ENCODE peak calls at places on chromosomes 3 and 15, in four cellular contexts. N is stomach, O is cardiac muscle cell, P is fibroblast of lung. T is an unnamed sample. For H3K27me3, the result is how much of the 10 kb centered on the place peaks cover.

GRCh38 chr3:126555795-126556636 is 2.7 kb downstream of the C3orf22 start:
- DNase-seq in N (peak), O (no peak), P (no peak), T (no peak)

GRCh38 chr3:18438586-18438985 is 13.4 kb upstream of the SATB1 start:
- DNase-seq in N (no peak), O (no peak), P (no peak), T (no peak)

GRCh38 chr3:114402852-114403251 is 109.0 kb downstream of the TIGIT start:
- DNase-seq in N (no peak), O (no peak), P (no peak), T (no peak)

GRCh38 chr3:67642190-67642589 is 12.2 kb downstream of the SUCLG2 start:
- DNase-seq in N (no peak), O (no peak), P (no peak), T (no peak)

GRCh38 chr3:139117883-139118760 is 73.4 kb upstream of the PRR23C start:
- DNase-seq in N (no peak), O (no peak), P (no peak), T (no peak)

GRCh38 chr15:39327005-39327725 is 253.7 kb upstream of the THBS1 start:
- DNase-seq in N (no peak), O (no peak), P (no peak), T (no peak)

GRCh38 chr3:76369170-76369569 is 583.8 kb upstream of the ZNF717 start:
- DNase-seq in N (no peak), O (no peak), P (peak), T (no peak)

GRCh38 chr15:66702770-66703539 is 919 bp downstream of the SMAD6 start:
- DNase-seq in N (peak), O (peak), P (no peak), T (no peak)

GRCh38 chr15:61364871-61365270 is 135.8 kb upstream of the RORA start:
- DNase-seq in N (no peak), O (peak), P (no peak), T (no peak)

GRCh38 chr15:94968133-94968532 is 736.8 kb downstream of the MCTP2 start:
- DNase-seq in N (no peak), O (no peak), P (no peak), T (no peak)

GRCh38 chr3:186413615-186414415 is 51.8 kb upstream of the DGKG start:
- DNase-seq in N (peak), O (peak), P (peak), T (no peak)

GRCh38 chr3:189806171-189806951 is 175.2 kb downstream of the TP63 start:
- DNase-seq in N (no peak), O (peak), P (no peak), T (no peak)

GRCh38 chr15:61201322-61201721 is 27.8 kb downstream of the RORA start:
- DNase-seq in N (no peak), O (no peak), P (no peak), T (no peak)

GRCh38 chr3:66472313-66473134 is 28.3 kb downstream of the LRIG1 start:
- DNase-seq in N (no peak), O (no peak), P (peak), T (no peak)

GRCh38 chr3:37993811-37994638 is 3.4 kb downstream of the VILL start:
- DNase-seq in N (peak), O (no peak), P (peak), T (no peak)

GRCh38 chr3:161567962-161568361 is 71.4 kb downstream of the OTOL1 start:
- DNase-seq in N (no peak), O (no peak), P (peak), T (peak)

GRCh38 chr15:37125143-37125542 is 24.8 kb upstream of the MEIS2 start:
- DNase-seq in N (no peak), O (no peak), P (peak), T (no peak)

GRCh38 chr15:79025802-79026201 is 64.8 kb downstream of the RASGRF1 start:
- DNase-seq in N (no peak), O (no peak), P (no peak), T (no peak)

GRCh38 chr15:40322531-40323238 is 807 bp upstream of the INAFM2 start:
- DNase-seq in N (no peak), O (peak), P (no peak), T (no peak)

GRCh38 chr15:85770014-85770721 is 24.6 kb downstream of the KLHL25 start:
- DNase-seq in N (no peak), O (no peak), P (no peak), T (no peak)

GRCh38 chr15:48120751-48121150 is at the start of gene SLC24A5:
- DNase-seq in N (no peak), O (no peak), P (no peak), T (no peak)

GRCh38 chr3:126340081-126340511 is 17.1 kb downstream of the KLF15 start:
- DNase-seq in N (peak), O (no peak), P (peak), T (no peak)

GRCh38 chr3:8741581-8742355 is 8.2 kb downstream of the CAV3 start:
- DNase-seq in N (no peak), O (peak), P (peak), T (peak)

GRCh38 chr3:148957586-148957985 is 33.8 kb upstream of the GYG1 start:
- DNase-seq in N (no peak), O (peak), P (no peak), T (no peak)

GRCh38 chr3:108471346-108471935 is 39.0 kb downstream of the MYH15 start:
- DNase-seq in N (no peak), O (no peak), P (peak), T (no peak)

GRCh38 chr3:45055411-45056143 is 29.5 kb downstream of the CLEC3B start:
- DNase-seq in N (no peak), O (peak), P (peak), T (peak)

GRCh38 chr3:186869253-186870235 is 27.0 kb downstream of the ADIPOQ start:
- DNase-seq in N (no peak), O (no peak), P (no peak), T (no peak)

GRCh38 chr15:74209997-74210573 is 7.5 kb upstream of the STRA6 start:
- DNase-seq in N (no peak), O (peak), P (peak), T (no peak)

GRCh38 chr3:150757364-150757763 is 5.6 kb downstream of the SIAH2 start:
- DNase-seq in N (no peak), O (no peak), P (no peak), T (no peak)

GRCh38 chr3:47746264-47746663 is 35.4 kb downstream of the SMARCC1 start:
- DNase-seq in N (no peak), O (no peak), P (no peak), T (no peak)

GRCh38 chr3:61821823-61822251 is 260.5 kb downstream of the PTPRG start:
- DNase-seq in N (no peak), O (no peak), P (peak), T (peak)

GRCh38 chr3:4808637-4809036 is 170.6 kb upstream of the BHLHE40 start:
- DNase-seq in N (no peak), O (no peak), P (no peak), T (no peak)

GRCh38 chr3:102081587-102082289 is 232.4 kb downstream of the NFKBIZ start:
- DNase-seq in N (no peak), O (no peak), P (no peak), T (no peak)

GRCh38 chr15:101184830-101185229 is 67.0 kb downstream of the CHSY1 start:
- DNase-seq in N (no peak), O (no peak), P (no peak), T (no peak)

GRCh38 chr15:40445411-40446055 is 4.8 kb downstream of the BAHD1 start:
- DNase-seq in N (no peak), O (no peak), P (peak), T (peak)

DNA sequence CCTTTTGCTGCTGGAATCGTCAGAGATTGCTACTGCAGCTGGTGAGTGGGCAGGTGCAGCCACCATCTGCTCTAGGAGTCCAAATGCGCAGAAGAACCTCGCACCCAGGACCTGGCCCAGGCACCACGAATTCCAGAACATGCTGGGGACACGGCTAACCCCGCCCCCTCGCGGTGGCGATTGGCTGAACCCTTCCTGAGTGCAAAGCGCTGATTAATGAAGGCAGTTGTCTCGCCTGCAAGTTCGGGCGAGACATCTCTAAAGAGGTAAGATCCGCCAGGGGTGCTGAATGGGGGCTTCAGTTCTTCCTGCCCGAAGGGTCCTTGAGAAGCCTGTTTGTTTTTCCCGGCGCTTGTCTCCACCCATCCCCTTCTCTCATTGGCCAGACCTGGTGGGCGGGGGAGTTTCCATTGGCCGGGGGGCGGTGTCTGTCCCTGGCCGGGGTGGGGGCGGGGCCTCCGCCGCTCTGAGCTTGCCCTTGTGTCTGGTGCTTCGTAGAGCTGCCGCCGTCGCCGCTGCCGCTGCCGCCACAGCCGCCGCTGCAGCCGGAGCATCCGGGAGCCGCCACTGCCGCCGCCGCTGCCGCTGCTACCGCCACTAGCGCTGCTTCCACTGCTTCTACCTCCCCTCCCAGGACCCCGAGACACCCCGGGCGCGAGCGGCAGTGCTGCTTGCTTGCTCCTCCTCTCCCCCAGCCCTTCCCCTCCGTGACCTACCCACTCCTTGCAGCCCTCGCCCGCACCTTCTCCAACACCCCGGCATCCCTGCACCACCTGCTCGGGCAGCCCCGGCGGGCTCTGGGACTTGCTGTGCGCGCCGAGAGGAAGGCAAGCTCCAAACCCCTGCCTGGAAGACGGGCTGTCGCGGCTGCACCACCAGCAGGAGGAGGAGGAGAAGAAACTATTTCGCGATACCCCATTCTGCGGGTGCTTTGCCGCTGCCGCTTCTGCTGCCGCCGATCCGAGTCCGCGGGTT is at the start of gene CADM2:
- DNase-seq in N (peak), O (peak), P (peak), T (peak)
- TF ChIP-seq CTCF in N (peak), O (no peak), P (peak), T (peak)

DNA sequence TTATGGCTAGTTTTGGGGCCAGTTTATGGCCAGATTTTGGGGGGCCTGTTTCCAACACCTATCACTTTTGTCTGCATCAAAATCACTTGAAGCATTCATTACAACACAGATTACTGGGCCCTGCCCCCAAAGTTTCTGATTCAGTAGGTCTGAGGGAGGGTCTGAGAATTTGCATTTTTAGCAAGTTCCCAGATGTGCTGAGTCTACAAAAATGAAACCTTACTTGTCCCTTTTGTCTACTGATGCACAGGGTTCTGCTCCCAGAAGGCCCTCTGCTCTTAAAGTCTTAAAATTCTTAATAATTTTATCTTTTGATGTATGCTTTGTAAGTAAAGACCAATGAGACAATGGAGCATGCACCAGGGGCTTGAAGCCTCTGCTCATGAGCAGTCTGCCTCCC is 146.0 kb downstream of the POLQ start:
- DNase-seq in N (no peak), O (no peak), P (no peak), T (no peak)
- H3K4me3 ChIP-seq in N (no peak), O (no peak), P (no peak), T (no peak)

DNA sequence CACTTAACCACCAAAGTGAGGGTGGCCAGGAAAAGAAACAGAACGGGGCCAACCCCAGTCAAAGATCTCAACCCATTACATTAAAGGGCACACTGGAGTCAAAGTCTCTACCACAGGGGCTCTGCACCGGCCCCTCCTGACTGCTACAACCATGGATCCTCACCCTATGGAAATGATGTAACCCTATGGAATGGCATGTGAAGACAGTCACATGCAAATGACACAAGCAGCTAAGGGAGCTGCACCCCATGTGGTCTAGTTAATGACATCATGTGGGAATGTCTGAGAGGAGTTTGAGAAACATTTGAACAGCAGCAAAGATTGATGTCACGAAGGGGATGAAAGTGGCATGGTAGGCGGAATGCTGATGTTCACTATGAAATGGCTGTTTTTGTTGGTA is 298.2 kb upstream of the SLCO3A1 start:
- DNase-seq in N (no peak), O (no peak), P (no peak), T (no peak)
- H3K27me3 ChIP-seq in N (under half), O (under half), P (under half), T (under half)

GRCh38 chr3:95521396-95521795 is 1293.0 kb upstream of the EPHA6 start:
- DNase-seq in N (no peak), O (no peak), P (no peak), T (no peak)
- TF ChIP-seq CTCF in N (no peak), O (no peak), P (no peak), T (no peak)